ENCODE peak calls at places on chromosome X, in seven cellular contexts. T is H9, U is GM23248, R is Karpas-422, J is mesenchymal stem cell, Z is trophoblast cell, A is IMR-90. K is an unnamed sample.

GRCh38 chrX:2679534-2680485 is 11.3 kb upstream of the CD99 start:
- DNase-seq in A (peak; percentile 41), T (no peak), U (no peak), Z (no peak), R (no peak), J (peak; percentile 74), K (no peak)

GRCh38 chrX:38985375-38985774 is 184.1 kb downstream of the MID1IP1 start:
- DNase-seq in J (no peak), U (peak; percentile 41), R (peak; percentile 73), T (no peak), A (peak; percentile 11), Z (no peak), K (no peak)

GRCh38 chrX:45765281-45765680 is 564.6 kb upstream of the DIPK2B start:
- DNase-seq in Z (no peak), J (no peak), R (no peak), A (no peak), T (no peak), U (no peak), K (no peak)

GRCh38 chrX:41481264-41482109 is 34.3 kb downstream of the NYX start:
- DNase-seq in T (peak; percentile 76), U (peak; percentile 27), A (no peak), R (peak; percentile 71), Z (no peak), J (no peak), K (no peak)

GRCh38 chrX:122046226-122046625 is 998.8 kb downstream of the GLUD2 start:
- DNase-seq in U (no peak), A (no peak), J (no peak), Z (no peak), R (no peak), T (no peak), K (no peak)

GRCh38 chrX:23732704-23733103 is 10.4 kb downstream of the ACOT9 start:
- DNase-seq in T (no peak), U (no peak), J (no peak), A (no peak), R (no peak), Z (no peak), K (no peak)

GRCh38 chrX:31139966-31140365 is 68.1 kb upstream of the FTHL17 start:
- DNase-seq in R (no peak), A (no peak), U (no peak), J (peak; percentile 3), Z (no peak), T (no peak), K (no peak)

GRCh38 chrX:41303013-41303412 is 30.9 kb upstream of the DDX3X start:
- DNase-seq in U (no peak), R (no peak), Z (no peak), J (no peak), T (no peak), A (no peak), K (no peak)

GRCh38 chrX:78658851-78659744 is at the start of gene RTL3:
- DNase-seq in Z (no peak), J (peak; percentile 68), A (peak; percentile 78), T (no peak), R (no peak), U (peak; percentile 83), K (no peak)

GRCh38 chrX:40502688-40503087 is 78.1 kb upstream of the ATP6AP2 start:
- DNase-seq in J (no peak), A (no peak), R (no peak), Z (no peak), U (no peak), T (no peak), K (no peak)

GRCh38 chrX:103776586-103776985 is at the start of gene PLP1:
- DNase-seq in J (no peak), U (no peak), A (no peak), Z (no peak), R (no peak), T (peak; percentile 33), K (no peak)
- H2AFZ ChIP-seq in J (no peak within 1 kb of the TSS), U (peak within 1 kb of the TSS; percentile 24), A (no peak within 1 kb of the TSS), Z (no peak within 1 kb of the TSS), R (no peak within 1 kb of the TSS), T (no peak within 1 kb of the TSS), K (no peak within 1 kb of the TSS)

GRCh38 chrX:72272868-72273267 is 4.2 kb downstream of the RPS4X start:
- DNase-seq in Z (no peak), R (no peak), U (peak; percentile 75), J (peak; percentile 30), T (no peak), A (peak; percentile 76), K (peak; percentile 10)

GRCh38 chrX:72269671-72270251 is 7.3 kb downstream of the RPS4X start:
- DNase-seq in T (no peak), R (no peak), J (peak; percentile 69), U (peak; percentile 59), Z (no peak), A (peak; percentile 83), K (no peak)

GRCh38 chrX:72270316-72270866 is 6.7 kb downstream of the RPS4X start:
- DNase-seq in Z (no peak), R (no peak), T (no peak), A (no peak), U (no peak), J (no peak), K (no peak)

GRCh38 chrX:72271812-72272211 is 5.2 kb downstream of the RPS4X start:
- DNase-seq in A (no peak), J (no peak), R (no peak), T (no peak), U (no peak), Z (no peak), K (no peak)

GRCh38 chrX:72271091-72271490 is 6.0 kb downstream of the RPS4X start:
- DNase-seq in R (no peak), U (peak; percentile 37), Z (no peak), A (no peak), J (no peak), T (no peak), K (no peak)
- H3K4me1 ChIP-seq in R (peaks cover 20% of the 10 kb centered on the region), U (peaks cover 53% of the 10 kb centered on the region), Z (no peaks in the 10 kb centered on the region), A (peaks cover 33% of the 10 kb centered on the region), J (peaks cover 11% of the 10 kb centered on the region), T (peaks cover 2% of the 10 kb centered on the region), K (peaks cover 55% of the 10 kb centered on the region)

GRCh38 chrX:129739591-129739990 is 812 bp downstream of the XPNPEP2 start:
- DNase-seq in T (no peak), R (no peak), U (no peak), J (no peak), A (no peak), Z (peak; percentile 29), K (no peak)

GRCh38 chrX:129738466-129739308 is at the start of gene XPNPEP2:
- DNase-seq in A (peak; percentile 18), J (no peak), R (no peak), U (peak; percentile 51), T (no peak), Z (no peak), K (no peak)

GRCh38 chrX:129744881-129745321 is 6.1 kb downstream of the XPNPEP2 start:
- DNase-seq in R (no peak), J (no peak), Z (no peak), U (no peak), T (no peak), A (no peak), K (no peak)

GRCh38 chrX:129743835-129744234 is 5.1 kb downstream of the XPNPEP2 start:
- DNase-seq in J (no peak), R (no peak), T (no peak), Z (no peak), U (no peak), A (no peak), K (no peak)

GRCh38 chrX:129741880-129742758 is 3.3 kb downstream of the XPNPEP2 start:
- DNase-seq in U (no peak), A (no peak), R (no peak), J (no peak), Z (no peak), T (peak; percentile 81), K (no peak)
- H2AFZ ChIP-seq in U (no peak overlapping the region), A (no peak overlapping the region), R (no peak overlapping the region), J (no peak overlapping the region), Z (no peak overlapping the region), T (no peak overlapping the region), K (no peak overlapping the region)

GRCh38 chrX:129790146-129790545 is 10.4 kb downstream of the SASH3 start:
- DNase-seq in A (no peak), Z (no peak), J (no peak), R (no peak), U (no peak), T (no peak), K (no peak)

GRCh38 chrX:129786210-129786651 is 6.5 kb downstream of the SASH3 start:
- DNase-seq in Z (no peak), U (no peak), A (no peak), R (peak; percentile 66), J (no peak), T (no peak), K (no peak)

GRCh38 chrX:129785160-129785947 is 5.6 kb downstream of the SASH3 start:
- DNase-seq in A (no peak), J (no peak), Z (no peak), U (no peak), T (no peak), R (no peak), K (no peak)

GRCh38 chrX:129788527-129788926 is 8.8 kb downstream of the SASH3 start:
- DNase-seq in A (no peak), R (no peak), T (no peak), U (no peak), Z (no peak), J (no peak), K (no peak)

DNA sequence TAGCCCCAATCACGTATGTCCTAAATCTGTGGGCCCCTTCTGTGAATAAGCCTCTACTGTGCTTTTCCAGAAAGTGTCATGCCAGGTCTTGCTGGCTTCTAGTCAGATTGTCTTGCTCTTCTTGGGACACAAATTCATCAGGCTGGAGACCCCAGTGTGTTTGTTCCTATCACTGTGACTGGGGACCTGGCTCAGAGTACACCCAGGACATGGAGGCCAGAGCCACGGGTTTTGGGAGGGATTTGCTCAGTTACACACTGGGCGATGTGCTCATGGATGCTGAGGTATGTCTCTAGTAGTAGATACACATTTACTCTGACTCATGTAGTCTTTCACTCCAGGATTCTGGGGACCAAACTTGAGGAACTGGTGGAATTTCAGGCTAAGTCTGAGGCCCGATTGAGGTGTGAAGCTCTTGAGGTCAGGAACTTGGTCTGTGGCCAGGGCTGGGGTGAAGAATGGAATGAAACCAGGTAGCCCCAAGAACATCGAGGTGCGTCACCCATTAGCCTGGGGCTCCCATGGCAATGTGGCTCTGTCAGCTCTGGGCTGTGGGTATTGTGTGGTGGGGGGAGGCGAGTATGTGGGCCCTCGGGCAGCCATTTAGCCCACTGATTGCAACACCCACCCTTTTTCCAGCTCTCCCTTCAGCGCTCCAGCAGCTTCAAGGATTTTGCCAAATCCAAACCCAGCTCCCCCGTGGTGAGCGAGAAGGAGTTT is 7.7 kb downstream of the SASH3 start:
- DNase-seq in Z (no peak), T (no peak), J (no peak), R (no peak), A (no peak), U (no peak), K (peak; percentile 60)
- H3K4me1 ChIP-seq in Z (peaks cover 7% of the 10 kb centered on the region), T (no peaks in the 10 kb centered on the region), J (no peaks in the 10 kb centered on the region), R (peaks cover 39% of the 10 kb centered on the region), A (no peaks in the 10 kb centered on the region), U (no peaks in the 10 kb centered on the region), K (no peaks in the 10 kb centered on the region)

DNA sequence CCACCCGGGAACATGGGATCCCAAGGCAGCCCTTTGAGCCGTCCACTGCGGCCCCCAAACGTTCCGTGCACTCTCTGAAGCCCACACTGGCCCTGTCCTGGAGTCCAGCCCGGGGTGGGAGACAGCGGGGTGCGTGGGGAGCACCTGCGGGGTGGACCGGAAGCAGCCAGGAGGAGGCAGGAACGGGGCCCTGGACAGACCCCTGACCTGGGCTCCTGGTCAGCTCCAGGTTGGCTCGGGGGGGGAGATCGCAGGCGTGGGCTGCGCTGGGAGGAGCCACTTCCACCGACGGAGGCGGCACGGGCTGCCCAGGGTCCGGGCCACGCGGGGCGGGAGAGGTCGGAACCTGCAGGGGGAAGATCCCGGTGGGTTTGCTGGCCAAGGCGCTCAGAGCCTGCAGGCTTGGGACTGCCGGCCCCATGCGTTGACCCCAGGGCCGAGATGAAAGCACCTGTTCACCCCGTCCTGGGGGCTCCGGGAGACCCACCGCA is 5.7 kb upstream of the PLCXD1 start:
- DNase-seq in R (no peak), A (no peak), T (no peak), U (no peak), Z (no peak), J (no peak), K (no peak)
- H2AFZ ChIP-seq in R (no peak overlapping the region), A (peak overlapping the region; percentile 95), T (no peak overlapping the region), U (peak overlapping the region; percentile 80), Z (peak overlapping the region; percentile 30), J (no peak overlapping the region), K (no peak overlapping the region)

K was measured in PC-9.